ENCODE peak calls at places on chromosomes 6 and 20, in eight cellular contexts. One of them, this sample, is unnamed.

GRCh38 chr6:30705620-30706019 is 11.5 kb downstream of the MDC1 start:
- DNase-seq in head of caudate nucleus: no peak
- DNase-seq in endothelial cell: no peak
- DNase-seq in effector CD4-positive, alpha-beta T cell: no peak
- DNase-seq in colonic mucosa: no peak
- DNase-seq in CD4-positive, alpha-beta memory T cell: no peak
- DNase-seq in GDM1: no peak
- DNase-seq in endothelial cell of umbilical vein: no peak
- DNase-seq in this sample: no peak

GRCh38 chr6:105745464-105746129 is 340.5 kb upstream of the PRDM1 start:
- DNase-seq in head of caudate nucleus: no peak
- DNase-seq in endothelial cell: no peak
- DNase-seq in effector CD4-positive, alpha-beta T cell: no peak
- DNase-seq in colonic mucosa: no peak
- DNase-seq in CD4-positive, alpha-beta memory T cell: no peak
- DNase-seq in GDM1: no peak
- DNase-seq in endothelial cell of umbilical vein: no peak
- DNase-seq in this sample: no peak

GRCh38 chr6:34384305-34385153 is 7.9 kb downstream of the NUDT3 start:
- DNase-seq in head of caudate nucleus: no peak
- DNase-seq in endothelial cell: no peak
- DNase-seq in effector CD4-positive, alpha-beta T cell: no peak
- DNase-seq in colonic mucosa: no peak
- DNase-seq in CD4-positive, alpha-beta memory T cell: no peak
- DNase-seq in GDM1: no peak
- DNase-seq in endothelial cell of umbilical vein: no peak
- DNase-seq in this sample: no peak

GRCh38 chr20:31966991-31967655 is 828 bp upstream of the XKR7 start:
- DNase-seq in head of caudate nucleus: no peak
- DNase-seq in endothelial cell: no peak
- DNase-seq in effector CD4-positive, alpha-beta T cell: no peak
- DNase-seq in colonic mucosa: no peak
- DNase-seq in CD4-positive, alpha-beta memory T cell: no peak
- DNase-seq in GDM1: no peak
- DNase-seq in endothelial cell of umbilical vein: no peak
- DNase-seq in this sample: no peak

GRCh38 chr20:6685181-6685582 is 82.3 kb upstream of the BMP2 start:
- DNase-seq in head of caudate nucleus: no peak
- DNase-seq in endothelial cell: no peak
- DNase-seq in effector CD4-positive, alpha-beta T cell: no peak
- DNase-seq in colonic mucosa: no peak
- DNase-seq in CD4-positive, alpha-beta memory T cell: no peak
- DNase-seq in GDM1: no peak
- DNase-seq in endothelial cell of umbilical vein: peak; percentile 76
- DNase-seq in this sample: no peak

GRCh38 chr6:33936911-33937310 is 133.1 kb upstream of the MLN start:
- DNase-seq in head of caudate nucleus: no peak
- DNase-seq in endothelial cell: no peak
- DNase-seq in effector CD4-positive, alpha-beta T cell: no peak
- DNase-seq in colonic mucosa: no peak
- DNase-seq in CD4-positive, alpha-beta memory T cell: no peak
- DNase-seq in GDM1: no peak
- DNase-seq in endothelial cell of umbilical vein: peak; percentile 13
- DNase-seq in this sample: no peak

GRCh38 chr20:52890130-52890529 is 82.0 kb upstream of the TSHZ2 start:
- DNase-seq in head of caudate nucleus: no peak
- DNase-seq in endothelial cell: no peak
- DNase-seq in effector CD4-positive, alpha-beta T cell: no peak
- DNase-seq in colonic mucosa: no peak
- DNase-seq in CD4-positive, alpha-beta memory T cell: no peak
- DNase-seq in GDM1: no peak
- DNase-seq in endothelial cell of umbilical vein: no peak
- DNase-seq in this sample: no peak

GRCh38 chr6:11428895-11429294 is 108.7 kb upstream of the TMEM170B start:
- DNase-seq in head of caudate nucleus: no peak
- DNase-seq in endothelial cell: no peak
- DNase-seq in effector CD4-positive, alpha-beta T cell: no peak
- DNase-seq in colonic mucosa: no peak
- DNase-seq in CD4-positive, alpha-beta memory T cell: no peak
- DNase-seq in GDM1: no peak
- DNase-seq in endothelial cell of umbilical vein: no peak
- DNase-seq in this sample: no peak

GRCh38 chr6:18323935-18324707 is 59.8 kb upstream of the DEK start:
- DNase-seq in head of caudate nucleus: no peak
- DNase-seq in endothelial cell: peak; percentile 18
- DNase-seq in effector CD4-positive, alpha-beta T cell: no peak
- DNase-seq in colonic mucosa: no peak
- DNase-seq in CD4-positive, alpha-beta memory T cell: peak; percentile 47
- DNase-seq in GDM1: no peak
- DNase-seq in endothelial cell of umbilical vein: peak; percentile 69
- DNase-seq in this sample: peak; percentile 0

GRCh38 chr6:32114853-32115252 is 5.7 kb upstream of the TNXB start:
- DNase-seq in head of caudate nucleus: no peak
- DNase-seq in endothelial cell: no peak
- DNase-seq in effector CD4-positive, alpha-beta T cell: no peak
- DNase-seq in colonic mucosa: no peak
- DNase-seq in CD4-positive, alpha-beta memory T cell: no peak
- DNase-seq in GDM1: no peak
- DNase-seq in endothelial cell of umbilical vein: no peak
- DNase-seq in this sample: no peak

GRCh38 chr6:52183131-52183530 is 3.0 kb upstream of the IL17A start:
- DNase-seq in head of caudate nucleus: no peak
- DNase-seq in endothelial cell: no peak
- DNase-seq in effector CD4-positive, alpha-beta T cell: no peak
- DNase-seq in colonic mucosa: no peak
- DNase-seq in CD4-positive, alpha-beta memory T cell: no peak
- DNase-seq in GDM1: no peak
- DNase-seq in endothelial cell of umbilical vein: no peak
- DNase-seq in this sample: no peak

GRCh38 chr6:157227202-157228166 is 95.8 kb downstream of the TMEM242 start:
- DNase-seq in head of caudate nucleus: no peak
- DNase-seq in endothelial cell: no peak
- DNase-seq in effector CD4-positive, alpha-beta T cell: no peak
- DNase-seq in colonic mucosa: no peak
- DNase-seq in CD4-positive, alpha-beta memory T cell: peak; percentile 39
- DNase-seq in GDM1: no peak
- DNase-seq in endothelial cell of umbilical vein: peak; percentile 55
- DNase-seq in this sample: no peak

GRCh38 chr20:47535088-47535487 is 33.4 kb downstream of the NCOA3 start:
- DNase-seq in head of caudate nucleus: no peak
- DNase-seq in endothelial cell: peak; percentile 29
- DNase-seq in effector CD4-positive, alpha-beta T cell: no peak
- DNase-seq in colonic mucosa: no peak
- DNase-seq in CD4-positive, alpha-beta memory T cell: no peak
- DNase-seq in GDM1: no peak
- DNase-seq in endothelial cell of umbilical vein: no peak
- DNase-seq in this sample: no peak

GRCh38 chr6:30127238-30128093 is 8.5 kb upstream of the TRIM40 start:
- DNase-seq in head of caudate nucleus: no peak
- DNase-seq in endothelial cell: no peak
- DNase-seq in effector CD4-positive, alpha-beta T cell: no peak
- DNase-seq in colonic mucosa: peak; percentile 19
- DNase-seq in CD4-positive, alpha-beta memory T cell: no peak
- DNase-seq in GDM1: no peak
- DNase-seq in endothelial cell of umbilical vein: no peak
- DNase-seq in this sample: no peak

GRCh38 chr6:167968091-167968490 is 29.4 kb upstream of the KIF25 start:
- DNase-seq in head of caudate nucleus: no peak
- DNase-seq in endothelial cell: peak; percentile 70
- DNase-seq in effector CD4-positive, alpha-beta T cell: no peak
- DNase-seq in colonic mucosa: peak; percentile 73
- DNase-seq in CD4-positive, alpha-beta memory T cell: no peak
- DNase-seq in GDM1: no peak
- DNase-seq in endothelial cell of umbilical vein: no peak
- DNase-seq in this sample: no peak

GRCh38 chr6:108030223-108030622 is 44.3 kb downstream of the OSTM1 start:
- DNase-seq in head of caudate nucleus: no peak
- DNase-seq in endothelial cell: no peak
- DNase-seq in effector CD4-positive, alpha-beta T cell: no peak
- DNase-seq in colonic mucosa: no peak
- DNase-seq in CD4-positive, alpha-beta memory T cell: no peak
- DNase-seq in GDM1: no peak
- DNase-seq in endothelial cell of umbilical vein: no peak
- DNase-seq in this sample: no peak

GRCh38 chr20:37276494-37277252 is 12.8 kb upstream of the MANBAL start:
- DNase-seq in head of caudate nucleus: peak; percentile 43
- DNase-seq in endothelial cell: no peak
- DNase-seq in effector CD4-positive, alpha-beta T cell: no peak
- DNase-seq in colonic mucosa: peak; percentile 53
- DNase-seq in CD4-positive, alpha-beta memory T cell: no peak
- DNase-seq in GDM1: no peak
- DNase-seq in endothelial cell of umbilical vein: peak; percentile 75
- DNase-seq in this sample: no peak